ENCODE peak calls at places on chromosomes 7 and 10, in six cellular contexts. K is fibroblast of lung, Q is AG09309, F is spleen, R is prostate gland, A is gastrocnemius medialis. V is an unnamed sample.

GRCh38 chr7:122311719-122312118 is 7.2 kb upstream of the FEZF1 start:
- DNase-seq in R (no peak), F (no peak), K (no peak), Q (no peak), A (no peak), V (no peak)

GRCh38 chr10:117365612-117366011 is 9.6 kb downstream of the PDZD8 start:
- DNase-seq in R (no peak), F (no peak), Q (no peak), K (no peak), A (no peak), V (no peak)

GRCh38 chr7:90298145-90299038 is 22.7 kb downstream of the FAM237B start:
- DNase-seq in Q (peak; percentile 44), F (no peak), R (no peak), K (peak; percentile 74), A (no peak), V (no peak)

GRCh38 chr10:124093076-124093773 is at the start of gene CHST15:
- DNase-seq in Q (no peak), A (peak; percentile 30), R (peak; percentile 50), F (no peak), K (peak; percentile 77), V (peak; percentile 70)

GRCh38 chr10:67603701-67604100 is 92.3 kb downstream of the CTNNA3 start:
- DNase-seq in Q (no peak), K (peak; percentile 39), A (no peak), R (no peak), F (no peak), V (no peak)

GRCh38 chr10:111650088-111650487 is 533.5 kb downstream of the GPAM start:
- DNase-seq in A (no peak), Q (no peak), F (no peak), K (no peak), R (no peak), V (no peak)

GRCh38 chr7:11970132-11970531 is 138.1 kb upstream of the THSD7A start:
- DNase-seq in A (no peak), F (no peak), K (no peak), Q (no peak), R (no peak), V (no peak)

GRCh38 chr7:45028138-45028919 is 28.3 kb downstream of the CCM2 start:
- DNase-seq in A (no peak), R (no peak), K (no peak), F (peak; percentile 81), Q (no peak), V (no peak)

GRCh38 chr10:77586719-77587423 is 50.7 kb downstream of the KCNMA1 start:
- DNase-seq in R (peak; percentile 34), Q (peak; percentile 86), K (peak; percentile 77), A (peak; percentile 89), F (peak; percentile 34), V (peak; percentile 83)

GRCh38 chr10:127774771-127775559 is 38.0 kb downstream of the FOXI2 start:
- DNase-seq in R (no peak), F (no peak), Q (no peak), K (no peak), A (no peak), V (no peak)

GRCh38 chr10:117373848-117374505 is 1.3 kb downstream of the PDZD8 start:
- DNase-seq in F (peak; percentile 88), A (peak; percentile 14), K (peak; percentile 49), R (peak; percentile 25), Q (no peak), V (no peak)

GRCh38 chr10:29648114-29648982 is 13.6 kb upstream of the SVIL start:
- DNase-seq in A (no peak), F (no peak), K (peak; percentile 62), Q (no peak), R (no peak), V (no peak)

GRCh38 chr10:79132681-79133381 is 64.1 kb downstream of the ZMIZ1 start:
- DNase-seq in R (no peak), A (no peak), K (no peak), Q (no peak), F (no peak), V (no peak)

GRCh38 chr7:100942038-100942774 is 7.1 kb upstream of the MUC3A start:
- DNase-seq in F (no peak), R (peak; percentile 75), A (no peak), K (no peak), Q (peak; percentile 40), V (no peak)

GRCh38 chr7:90604383-90604782 is 8.3 kb downstream of the CDK14 start:
- DNase-seq in K (no peak), R (no peak), F (no peak), Q (no peak), A (no peak), V (no peak)

GRCh38 chr10:62234284-62234605 is 34.4 kb downstream of the RTKN2 start:
- DNase-seq in F (no peak), A (no peak), R (no peak), Q (no peak), K (no peak), V (no peak)
- H3K4me3 ChIP-seq in F (no peak overlapping the region), A (no peak overlapping the region), R (no peak overlapping the region), Q (no peak overlapping the region), K (no peak overlapping the region), V (no peak overlapping the region)

DNA sequence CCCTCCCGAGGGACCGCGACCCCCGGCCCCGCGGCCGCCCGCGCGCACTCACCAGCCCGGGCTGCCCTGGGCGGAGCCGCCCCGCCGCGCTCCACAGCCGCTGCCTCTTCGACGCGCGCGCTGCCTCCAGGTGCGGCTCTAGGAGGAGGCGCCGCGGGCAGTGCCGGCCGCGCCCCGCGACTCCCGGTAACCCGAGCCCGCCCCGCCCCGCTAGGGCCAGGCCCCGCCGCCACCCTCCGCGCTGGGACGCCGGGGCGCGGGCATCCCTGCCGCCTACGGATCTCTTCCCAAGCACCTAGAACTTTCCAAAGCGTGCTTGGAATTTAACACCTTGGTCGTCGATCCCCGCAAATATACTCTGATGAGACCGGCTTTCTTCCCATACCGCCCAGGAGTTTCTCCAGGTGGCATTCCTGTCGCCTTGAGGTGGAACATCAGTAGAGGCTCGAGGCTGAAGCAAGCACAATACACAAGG is at the start of gene SLC26A5:
- DNase-seq in Q (no peak), A (no peak), K (no peak), F (peak; percentile 71), R (peak; percentile 44), V (peak; percentile 30)
- H3K4me3 ChIP-seq in Q (peak within 1 kb of the TSS; percentile 7), A (no peak within 1 kb of the TSS), K (peak within 1 kb of the TSS; percentile 37), F (peak within 1 kb of the TSS; percentile 47), R (peak within 1 kb of the TSS; percentile 47), V (peak within 1 kb of the TSS; percentile 20)

DNA sequence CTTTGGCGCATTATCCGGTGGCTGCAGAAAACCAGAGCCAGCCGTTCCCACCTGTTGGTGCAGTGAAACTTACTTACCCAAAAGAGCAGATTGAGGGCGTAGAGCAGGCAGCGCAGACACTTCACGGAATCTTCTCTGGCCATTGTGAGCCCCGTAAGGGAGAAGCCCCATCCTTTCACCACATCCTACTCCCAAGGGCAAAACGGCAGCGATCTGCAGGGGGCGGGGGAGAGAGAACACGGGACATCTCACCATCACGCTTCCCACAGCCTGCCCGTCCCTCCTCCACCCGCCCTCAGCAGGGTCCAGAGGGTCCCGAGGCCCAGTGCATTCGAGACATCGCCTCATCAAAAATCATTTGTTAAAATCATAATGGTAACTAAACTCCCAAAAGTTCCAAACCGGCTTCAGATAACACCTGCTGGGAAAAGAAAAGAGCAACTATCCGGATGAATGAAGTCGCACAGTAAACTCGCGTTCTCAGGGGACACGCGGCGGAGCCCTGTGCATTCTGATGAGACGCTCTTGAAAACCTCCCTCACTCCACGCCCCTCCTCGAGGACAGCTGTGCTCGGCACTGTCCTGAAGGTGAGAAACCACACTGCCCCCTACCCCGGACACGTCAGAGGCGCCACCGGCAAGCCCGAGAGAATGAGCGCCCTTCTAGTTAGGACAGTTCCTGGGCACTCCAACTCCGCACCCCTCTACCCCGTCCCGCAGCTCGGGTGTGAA is 1.2 kb downstream of the TSPAN12 start:
- DNase-seq in K (peak; percentile 9), R (peak; percentile 16), Q (no peak), A (no peak), F (peak; percentile 79), V (peak; percentile 8)
- H3K4me3 ChIP-seq in K (peak overlapping the region; percentile 74), R (peak overlapping the region; percentile 71), Q (peak overlapping the region; percentile 58), A (peak overlapping the region; percentile 89), F (peak overlapping the region; percentile 64), V (peak overlapping the region; percentile 67)

GRCh38 chr7:139479620-139480019 is 3.9 kb downstream of the KLRG2 start:
- DNase-seq in F (no peak), R (no peak), A (no peak), Q (no peak), K (no peak), V (no peak)

GRCh38 chr7:139476891-139477290 is 6.6 kb downstream of the KLRG2 start:
- DNase-seq in R (no peak), F (no peak), A (no peak), K (no peak), Q (no peak), V (no peak)

GRCh38 chr7:139481364-139481763 is 2.1 kb downstream of the KLRG2 start:
- DNase-seq in R (no peak), Q (no peak), K (no peak), F (no peak), A (no peak), V (no peak)

GRCh38 chr7:139482662-139483466 is 609 bp downstream of the KLRG2 start:
- DNase-seq in R (no peak), A (no peak), K (peak; percentile 18), F (no peak), Q (no peak), V (peak; percentile 18)

DNA sequence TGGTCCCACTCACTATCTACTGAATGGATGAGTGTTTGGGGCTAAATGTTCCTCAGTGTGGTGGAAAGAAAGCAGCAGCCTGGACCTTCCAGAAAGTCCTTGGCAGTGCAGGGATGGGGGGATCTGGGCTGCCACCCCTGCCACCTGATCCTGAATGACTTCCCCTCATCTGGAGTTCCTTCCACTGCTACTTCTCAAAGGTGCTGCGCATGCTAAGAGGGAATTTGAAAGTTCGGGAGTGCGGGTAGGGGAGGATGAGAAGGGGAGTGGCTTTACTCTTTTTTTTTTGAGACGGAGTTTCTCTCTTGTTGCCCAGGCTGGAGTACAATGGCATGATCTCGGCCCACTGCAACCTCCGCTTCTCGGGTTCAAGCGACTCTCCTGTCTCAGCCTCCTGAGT is 1.4 kb downstream of the KLRG2 start:
- DNase-seq in R (no peak), F (no peak), Q (no peak), A (no peak), K (no peak), V (no peak)
- H3K4me3 ChIP-seq in R (no peak overlapping the region), F (no peak overlapping the region), Q (no peak overlapping the region), A (no peak overlapping the region), K (no peak overlapping the region), V (no peak overlapping the region)

GRCh38 chr7:137934176-137934826 is 67.6 kb downstream of the CREB3L2 start:
- DNase-seq in F (no peak), K (no peak), Q (no peak), R (no peak), A (no peak), V (no peak)

GRCh38 chr7:137930616-137931015 is 71.3 kb downstream of the CREB3L2 start:
- DNase-seq in F (no peak), Q (peak; percentile 67), A (no peak), R (no peak), K (peak; percentile 90), V (peak; percentile 69)

GRCh38 chr7:137931823-137932222 is 70.1 kb downstream of the CREB3L2 start:
- DNase-seq in R (no peak), F (no peak), K (no peak), A (no peak), Q (no peak), V (no peak)

GRCh38 chr7:137933270-137934017 is 68.4 kb downstream of the CREB3L2 start:
- DNase-seq in K (peak; percentile 84), A (peak; percentile 25), Q (no peak), R (no peak), F (no peak), V (peak; percentile 82)

DNA sequence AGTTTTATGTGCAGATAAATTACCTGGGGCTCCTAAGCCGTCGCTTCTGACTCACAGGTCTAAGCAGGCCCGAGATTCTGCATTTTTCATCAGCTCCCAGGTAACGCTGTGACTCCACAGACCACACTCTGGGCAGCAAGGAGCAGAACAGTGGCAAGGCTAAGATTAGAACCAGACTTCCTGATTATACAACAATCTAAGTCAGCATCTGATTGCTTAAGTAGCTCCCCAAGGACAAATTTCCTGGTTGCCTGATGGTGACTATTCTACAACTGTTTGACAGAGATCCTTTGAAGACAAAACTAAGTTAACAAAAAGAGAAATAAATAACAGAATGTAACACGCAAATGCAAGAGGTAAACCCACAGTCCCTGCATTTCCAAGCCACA is 69.0 kb downstream of the CREB3L2 start:
- DNase-seq in K (peak; percentile 69), F (no peak), R (no peak), Q (peak; percentile 67), A (peak; percentile 13), V (no peak)
- H3K4me3 ChIP-seq in K (no peak overlapping the region), F (no peak overlapping the region), R (no peak overlapping the region), Q (no peak overlapping the region), A (peak overlapping the region; percentile 5), V (no peak overlapping the region)

V was measured in MG63.